ENCODE peak calls at places on chromosome 12, in six cellular contexts. M, Z, V, A, L and O are unnamed samples. For H3K4me1, the result is how much of the 10 kb centered on the place peaks cover.

GRCh38 chr12:106247731-106248176 is at the start of gene CKAP4:
- DNase-seq in A (peak), Z (peak), V (peak), L (peak), M (peak), O (peak)

GRCh38 chr12:130514149-130514551 is 176.5 kb downstream of the PIWIL1 start:
- DNase-seq in M (no peak), Z (no peak), L (peak), V (no peak), A (no peak), O (no peak)

GRCh38 chr12:13223176-13223806 is 26.8 kb downstream of the EMP1 start:
- DNase-seq in A (peak), L (no peak), M (peak), Z (peak), V (no peak), O (peak)

GRCh38 chr12:80293347-80293746 is 150.7 kb upstream of the PTPRQ start:
- DNase-seq in V (no peak), L (no peak), A (no peak), Z (no peak), M (no peak), O (no peak)

GRCh38 chr12:58450868-58451482 is 469.3 kb downstream of the LRIG3 start:
- DNase-seq in L (peak), A (no peak), Z (no peak), M (no peak), V (no peak), O (no peak)

GRCh38 chr12:124609041-124609984 is 41.9 kb upstream of the NCOR2 start:
- DNase-seq in A (peak), L (no peak), Z (peak), M (no peak), V (no peak), O (peak)

GRCh38 chr12:25997401-25997973 is 39.0 kb downstream of the RASSF8 start:
- DNase-seq in A (no peak), Z (peak), M (peak), L (peak), V (peak), O (peak)

GRCh38 chr12:115375188-115375991 is 691.4 kb upstream of the TBX3 start:
- DNase-seq in Z (peak), A (peak), L (no peak), M (peak), V (no peak), O (peak)

GRCh38 chr12:52433501-52434095 is 573 bp downstream of the KRT75 start:
- DNase-seq in A (no peak), V (no peak), Z (no peak), M (no peak), L (no peak), O (no peak)

GRCh38 chr12:49070971-49071370 is 1.2 kb upstream of the RHEBL1 start:
- DNase-seq in A (no peak), L (no peak), V (no peak), M (no peak), Z (no peak), O (no peak)

GRCh38 chr12:26287666-26288408 is 92.5 kb downstream of the SSPN start:
- DNase-seq in V (no peak), M (no peak), A (no peak), Z (no peak), L (no peak), O (peak)

GRCh38 chr12:104751594-104751993 is 206.5 kb downstream of the SLC41A2 start:
- DNase-seq in M (no peak), Z (no peak), V (no peak), A (no peak), L (no peak), O (no peak)

GRCh38 chr12:14394317-14395058 is 29.0 kb downstream of the ATF7IP start:
- DNase-seq in Z (peak), M (peak), A (peak), V (peak), L (peak), O (peak)

GRCh38 chr12:23752245-23752644 is 197.2 kb downstream of the SOX5 start:
- DNase-seq in M (no peak), A (no peak), V (no peak), Z (no peak), L (no peak), O (no peak)

GRCh38 chr12:49288412-49288853 is 6.5 kb upstream of the PRPH start:
- DNase-seq in L (peak), Z (peak), M (peak), V (no peak), A (peak), O (peak)

GRCh38 chr12:19848426-19848825 is 409.1 kb downstream of the AEBP2 start:
- DNase-seq in V (no peak), Z (no peak), L (no peak), M (no peak), A (no peak), O (no peak)

GRCh38 chr12:560666-561065 is 100.9 kb downstream of the B4GALNT3 start:
- DNase-seq in V (no peak), Z (no peak), L (no peak), A (no peak), M (no peak), O (no peak)

GRCh38 chr12:29888777-29889176 is 105.0 kb upstream of the TMTC1 start:
- DNase-seq in M (no peak), A (no peak), Z (no peak), V (no peak), L (no peak), O (no peak)

GRCh38 chr12:29880987-29881386 is 97.2 kb upstream of the TMTC1 start:
- DNase-seq in V (no peak), M (no peak), L (no peak), A (no peak), Z (no peak), O (no peak)

GRCh38 chr12:29882771-29883315 is 99.1 kb upstream of the TMTC1 start:
- DNase-seq in A (no peak), L (no peak), V (no peak), M (no peak), Z (no peak), O (no peak)

GRCh38 chr12:29879606-29880308 is 96.0 kb upstream of the TMTC1 start:
- DNase-seq in Z (no peak), V (no peak), A (no peak), L (no peak), M (no peak), O (no peak)

GRCh38 chr12:29883558-29883957 is 99.8 kb upstream of the TMTC1 start:
- DNase-seq in Z (no peak), L (no peak), M (no peak), V (no peak), A (no peak), O (no peak)
- H3K4me2 ChIP-seq in Z (no peak), L (no peak), M (no peak), V (no peak), A (no peak), O (no peak)

GRCh38 chr12:121167232-121167820 is 34.6 kb downstream of the P2RX7 start:
- DNase-seq in A (no peak), V (no peak), Z (no peak), M (peak), L (no peak), O (peak)
- H3K4me1 ChIP-seq in A (under half), V (under half), Z (under half), M (under half), L (under half), O (under half)

DNA sequence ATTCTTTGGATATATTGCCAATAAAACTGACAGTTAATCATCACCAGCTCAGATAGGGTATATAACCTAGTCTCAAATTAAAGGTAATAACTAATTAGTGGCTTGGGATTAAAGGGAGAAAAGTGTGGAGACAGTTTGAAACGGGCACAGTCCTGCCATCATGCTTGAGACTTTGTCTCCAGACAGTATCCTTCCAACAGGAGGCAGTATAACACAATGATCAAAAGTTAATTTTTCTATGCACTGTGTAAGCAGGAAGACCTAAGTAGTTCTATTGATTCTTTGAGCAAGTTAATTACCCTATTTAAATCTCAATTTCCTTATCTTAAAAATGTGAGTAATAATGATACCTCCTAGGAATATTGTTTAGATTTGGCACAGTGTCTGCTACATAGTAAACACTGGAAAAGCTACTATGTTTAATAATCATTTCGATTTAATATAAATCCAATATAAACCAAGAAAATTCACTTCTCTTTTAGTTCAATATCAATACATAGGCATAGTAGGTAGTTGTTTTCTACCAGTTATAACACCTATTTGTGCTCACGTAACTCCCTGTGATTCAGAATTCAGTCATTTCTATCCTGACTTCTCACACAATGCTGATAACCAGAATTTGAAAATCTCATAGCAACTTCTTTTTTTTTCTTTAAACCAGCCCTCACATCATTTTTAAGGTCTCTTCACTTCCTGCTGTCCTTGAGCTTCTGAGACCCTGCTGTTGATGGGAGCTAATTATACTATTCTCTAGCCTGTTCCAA is 53.7 kb downstream of the GALNT4 start:
- DNase-seq in M (peak), Z (peak), V (no peak), L (peak), A (peak), O (peak)
- H2AFZ ChIP-seq in M (peak), Z (no peak), V (no peak), L (no peak), A (no peak), O (no peak)

DNA sequence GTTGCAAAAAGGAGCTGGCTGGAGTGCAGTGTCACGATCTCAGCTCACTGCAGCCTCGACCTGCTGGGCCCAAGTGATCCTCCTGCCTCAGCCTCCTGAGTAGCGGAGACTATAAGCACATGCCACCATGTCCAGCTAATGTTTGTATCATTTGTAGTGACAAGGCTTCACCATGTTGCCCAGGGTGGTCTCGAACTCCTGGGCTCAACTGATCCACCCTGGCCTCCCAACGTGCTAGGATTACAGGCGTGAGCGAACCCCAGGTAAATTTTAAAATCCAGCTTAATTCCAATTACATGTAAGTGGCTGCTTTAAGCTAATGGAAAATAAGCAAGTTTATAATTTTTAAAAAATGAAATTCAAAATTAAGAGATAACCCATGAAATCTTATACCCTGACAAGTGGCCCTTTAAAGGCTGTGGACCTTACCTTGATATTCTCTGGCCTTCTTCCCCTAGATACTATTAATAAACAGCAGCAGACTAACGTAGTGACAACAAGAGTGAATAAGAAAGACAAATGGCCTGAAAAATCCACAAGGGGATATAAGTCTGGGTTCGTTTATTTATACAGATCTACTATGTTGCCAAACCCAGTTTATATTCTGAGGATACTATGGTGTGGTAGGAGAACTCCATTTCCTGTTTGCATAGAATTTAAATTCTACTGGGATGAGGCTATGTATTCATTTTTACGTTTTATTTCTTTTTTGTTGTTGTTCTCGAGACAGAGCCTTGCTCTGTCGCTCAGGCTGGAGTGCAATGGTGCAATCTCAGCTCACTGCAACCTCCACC is 25.6 kb upstream of the SLC2A3 start:
- DNase-seq in L (no peak), M (no peak), V (no peak), A (no peak), Z (no peak), O (peak)
- H3K4me2 ChIP-seq in L (peak), M (peak), V (peak), A (peak), Z (no peak), O (peak)

GRCh38 chr12:53453953-53454640 is 2.2 kb downstream of the PCBP2 start:
- DNase-seq in A (no peak), L (no peak), Z (no peak), V (no peak), M (no peak), O (no peak)
- H3K4me1 ChIP-seq in A (under half), L (under half), Z (under half), V (under half), M (under half), O (under half)